ENCODE peak calls at places on chromosomes 11 and 22, in seven cellular contexts. U is PC-3, N is fibroblast of pulmonary artery, G is BJ, S is GM12865, A is cardiac fibroblast, O is left lung. M is an unnamed sample.

GRCh38 chr11:68841718-68842426 is at the start of gene CPT1A:
- DNase-seq in U (peak; percentile 81), N (peak; percentile 75), G (no peak), S (peak; percentile 77), A (peak; percentile 69), O (peak; percentile 97), M (peak; percentile 48)

GRCh38 chr22:37057226-37057625 is 5.7 kb downstream of the KCTD17 start:
- DNase-seq in U (no peak), N (no peak), G (no peak), S (no peak), A (no peak), O (no peak), M (no peak)

GRCh38 chr11:76291576-76292526 is 85.5 kb upstream of the WNT11 start:
- DNase-seq in U (peak; percentile 41), N (no peak), G (no peak), S (peak; percentile 43), A (no peak), O (peak; percentile 43), M (no peak)

GRCh38 chr11:92269021-92269420 is 44.4 kb downstream of the FAT3 start:
- DNase-seq in U (peak; percentile 81), N (peak; percentile 57), G (peak; percentile 35), S (no peak), A (peak; percentile 75), O (no peak), M (no peak)

GRCh38 chr11:123041185-123041584 is 20.8 kb downstream of the HSPA8 start:
- DNase-seq in U (no peak), N (no peak), G (no peak), S (no peak), A (no peak), O (no peak), M (no peak)

GRCh38 chr22:43391306-43391705 is 20.5 kb upstream of the MPPED1 start:
- DNase-seq in U (no peak), N (no peak), G (no peak), S (no peak), A (no peak), O (no peak), M (no peak)

GRCh38 chr11:61041755-61042518 is 60.4 kb upstream of the CD5 start:
- DNase-seq in U (peak; percentile 52), N (peak; percentile 32), G (no peak), S (peak; percentile 92), A (no peak), O (no peak), M (peak; percentile 95)

GRCh38 chr11:11230802-11231562 is 122.1 kb downstream of the CSNK2A3 start:
- DNase-seq in U (peak; percentile 40), N (no peak), G (no peak), S (peak; percentile 57), A (no peak), O (no peak), M (peak; percentile 46)

GRCh38 chr11:4060182-4060923 is 34.2 kb upstream of the RRM1 start:
- DNase-seq in U (no peak), N (no peak), G (no peak), S (no peak), A (no peak), O (no peak), M (no peak)

GRCh38 chr11:77123591-77123990 is 4.5 kb upstream of the MYO7A start:
- DNase-seq in U (no peak), N (no peak), G (no peak), S (no peak), A (no peak), O (peak; percentile 60), M (no peak)

GRCh38 chr11:114026355-114026754 is 33.2 kb upstream of the ZBTB16 start:
- DNase-seq in U (peak; percentile 21), N (peak; percentile 55), G (no peak), S (peak; percentile 18), A (peak; percentile 40), O (no peak), M (peak; percentile 91)

GRCh38 chr11:134592391-134592990 is 180.4 kb upstream of the B3GAT1 start:
- DNase-seq in U (no peak), N (peak; percentile 0), G (no peak), S (peak; percentile 55), A (no peak), O (no peak), M (peak; percentile 85)

DNA sequence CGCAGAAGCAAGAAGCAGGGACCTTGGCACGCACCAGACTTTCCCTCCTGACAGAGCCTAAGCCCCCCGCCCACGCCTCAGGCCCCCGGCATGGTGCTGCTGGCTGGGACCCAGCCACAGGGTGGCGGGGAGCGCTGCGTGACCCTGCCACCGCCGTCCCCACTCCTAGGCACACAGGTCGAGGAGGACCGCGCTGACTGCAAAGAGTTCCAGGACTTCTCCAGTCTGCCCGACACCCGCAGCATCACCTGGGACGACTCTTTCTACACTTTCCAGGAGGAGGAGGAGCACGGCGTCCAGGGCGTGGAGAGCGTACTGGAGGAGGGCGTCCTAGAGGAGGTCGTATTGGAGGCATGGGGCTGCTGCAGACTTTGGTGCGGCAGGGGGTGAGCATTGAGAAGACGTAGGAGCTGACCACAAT is 103.7 kb downstream of the TRIM51G start:
- DNase-seq in U (no peak), N (no peak), G (no peak), S (no peak), A (no peak), O (peak; percentile 65), M (no peak)
- H3K4me3 ChIP-seq in U (no peak overlapping the region), N (no peak overlapping the region), G (no peak overlapping the region), S (no peak overlapping the region), A (no peak overlapping the region), O (no peak overlapping the region), M (no peak overlapping the region)

GRCh38 chr11:44246726-44247125 is 63.2 kb downstream of the ALX4 start:
- DNase-seq in U (no peak), N (peak; percentile 38), G (peak; percentile 66), S (no peak), A (peak; percentile 56), O (no peak), M (no peak)

GRCh38 chr11:44243086-44243485 is 66.9 kb downstream of the ALX4 start:
- DNase-seq in U (no peak), N (no peak), G (no peak), S (no peak), A (no peak), O (no peak), M (no peak)

GRCh38 chr11:44244649-44245308 is 65.2 kb downstream of the ALX4 start:
- DNase-seq in U (no peak), N (peak; percentile 43), G (no peak), S (no peak), A (peak; percentile 61), O (no peak), M (no peak)

GRCh38 chr11:44241851-44242250 is 68.1 kb downstream of the ALX4 start:
- DNase-seq in U (no peak), N (no peak), G (no peak), S (no peak), A (no peak), O (no peak), M (no peak)

DNA sequence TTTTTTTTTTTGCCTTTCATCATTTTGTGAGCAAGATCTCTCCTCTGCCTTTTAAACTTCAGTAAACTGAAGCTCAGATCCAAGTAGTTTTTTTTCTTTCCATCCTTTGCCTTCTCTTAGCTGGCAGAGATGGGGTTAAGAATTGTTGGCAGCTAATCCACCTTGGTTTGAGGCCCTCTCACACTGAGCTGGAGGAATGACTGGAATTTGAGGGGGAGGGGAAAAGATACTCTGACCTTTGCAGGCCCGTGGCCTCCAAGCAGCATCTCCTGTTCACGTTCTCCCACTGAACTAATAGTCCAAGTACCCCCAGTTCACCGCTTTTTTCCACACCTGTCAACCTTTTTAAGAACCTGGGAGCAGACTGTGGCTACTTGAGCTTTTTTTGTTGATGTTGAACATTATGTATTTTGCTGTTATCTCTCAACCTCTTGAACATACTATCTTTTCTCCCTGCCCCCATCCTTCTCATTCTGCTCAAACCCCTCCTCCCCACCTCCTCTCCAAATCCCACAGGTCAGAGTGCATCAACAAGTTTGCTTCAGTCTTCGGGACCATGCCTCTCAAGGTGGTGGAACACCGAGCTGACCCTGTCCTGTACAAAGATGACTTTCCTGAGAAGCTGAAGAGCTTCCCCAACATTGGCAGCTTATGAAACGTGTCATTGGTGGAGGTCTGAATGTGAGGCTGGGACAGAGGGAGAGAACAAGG is 66.2 kb downstream of the ALX4 start:
- DNase-seq in U (no peak), N (peak; percentile 75), G (no peak), S (no peak), A (peak; percentile 68), O (no peak), M (no peak)
- H3K4me3 ChIP-seq in U (no peak overlapping the region), N (no peak overlapping the region), G (no peak overlapping the region), S (no peak overlapping the region), A (no peak overlapping the region), O (no peak overlapping the region), M (no peak overlapping the region)

GRCh38 chr11:128511712-128512111 is 75.6 kb downstream of the ETS1 start:
- DNase-seq in U (no peak), N (no peak), G (no peak), S (no peak), A (peak; percentile 29), O (no peak), M (no peak)

GRCh38 chr11:128509990-128510389 is 77.4 kb downstream of the ETS1 start:
- DNase-seq in U (peak; percentile 76), N (no peak), G (no peak), S (no peak), A (peak; percentile 73), O (no peak), M (no peak)

GRCh38 chr11:128515086-128515485 is 72.3 kb downstream of the ETS1 start:
- DNase-seq in U (no peak), N (no peak), G (no peak), S (no peak), A (peak; percentile 20), O (no peak), M (no peak)

GRCh38 chr11:128513915-128514681 is 73.3 kb downstream of the ETS1 start:
- DNase-seq in U (no peak), N (no peak), G (no peak), S (no peak), A (peak; percentile 38), O (no peak), M (no peak)

DNA sequence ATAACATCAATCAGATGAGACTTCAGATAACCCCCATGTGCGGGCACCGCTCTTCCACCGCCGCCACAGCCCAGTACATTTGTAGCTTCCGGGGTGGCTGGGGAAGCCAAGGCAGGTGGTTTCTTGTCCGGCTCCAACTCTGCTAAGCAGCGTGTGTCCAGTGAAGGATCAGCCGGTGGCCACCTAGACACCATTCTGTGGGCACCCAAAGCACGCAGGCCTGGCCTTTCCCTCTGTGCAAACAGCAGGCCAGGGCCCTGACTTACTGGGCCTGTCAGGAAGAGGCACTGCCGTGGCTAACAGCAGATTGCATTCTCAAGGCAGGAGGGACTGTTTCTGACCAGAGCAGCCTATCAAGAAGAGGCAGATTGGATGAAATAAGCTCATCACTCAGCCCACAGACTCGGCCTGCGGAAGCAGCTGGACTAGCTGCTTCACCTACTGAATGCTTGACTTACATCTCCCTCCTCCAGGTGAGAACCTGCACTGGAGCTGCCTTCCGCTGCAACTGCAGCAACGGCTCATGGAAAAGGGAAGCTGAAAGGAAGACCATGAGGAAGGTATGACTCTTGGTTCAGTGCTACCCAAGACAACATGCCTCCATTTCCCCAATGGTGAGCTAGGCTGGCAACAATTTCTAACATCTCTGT is 74.8 kb downstream of the ETS1 start:
- DNase-seq in U (no peak), N (no peak), G (no peak), S (no peak), A (peak; percentile 12), O (no peak), M (no peak)
- H3K4me3 ChIP-seq in U (no peak overlapping the region), N (no peak overlapping the region), G (no peak overlapping the region), S (no peak overlapping the region), A (no peak overlapping the region), O (no peak overlapping the region), M (peak overlapping the region; percentile 30)

DNA sequence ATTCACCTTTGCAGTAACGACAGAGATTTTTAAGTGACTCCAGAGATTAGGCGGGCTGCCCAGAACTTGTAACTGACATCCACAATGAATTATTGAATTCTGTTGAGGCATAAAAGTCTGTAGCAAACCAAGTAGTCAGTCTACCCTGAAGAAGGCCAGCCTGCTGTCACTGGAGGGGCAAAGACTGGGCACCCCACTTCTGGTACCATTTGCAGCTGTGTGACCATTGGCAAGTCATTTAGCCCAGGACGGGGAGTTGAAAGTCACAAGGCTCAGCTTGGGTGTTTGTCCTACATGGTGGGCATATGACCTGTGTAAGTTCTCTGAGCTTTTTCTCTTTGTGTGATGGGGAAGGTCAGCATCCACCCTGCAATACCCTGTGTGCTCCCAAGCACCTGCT is 119.4 kb downstream of the ARHGAP8 start:
- DNase-seq in U (no peak), N (no peak), G (no peak), S (no peak), A (no peak), O (no peak), M (no peak)
- H3K4me3 ChIP-seq in U (no peak overlapping the region), N (no peak overlapping the region), G (no peak overlapping the region), S (no peak overlapping the region), A (no peak overlapping the region), O (no peak overlapping the region), M (no peak overlapping the region)

M was measured in Jurkat, Clone E6-1.